ENCODE peak calls at places on chromosome 9, in five cellular contexts. Q is GM12892; X is fibroblast of mammary gland; I is stimulated activated CD4-positive, alpha-beta T cell treated with anti-CD3 and anti-CD28 coated beads, Interleukin-1b, Interleukin-23, amount 100 ng/mL, for 48 hours; R is putamen. T is an unnamed sample.

GRCh38 chr9:117415584-117415937 is 704 bp upstream of the ASTN2 start:
- DNase-seq in R (no peak), Q (no peak), I (no peak), X (no peak), T (no peak)

GRCh38 chr9:4212661-4213060 is 87.2 kb downstream of the GLIS3 start:
- DNase-seq in R (no peak), Q (no peak), I (no peak), X (no peak), T (no peak)

GRCh38 chr9:121107041-121107440 is 32.3 kb downstream of the CNTRL start:
- DNase-seq in Q (no peak), I (no peak), X (no peak), R (no peak), T (peak; percentile 17)

GRCh38 chr9:134732392-134733110 is 90.9 kb downstream of the COL5A1 start:
- DNase-seq in R (no peak), Q (no peak), X (no peak), I (no peak), T (peak; percentile 32)

GRCh38 chr9:72585737-72586136 is 64.3 kb downstream of the TMC1 start:
- DNase-seq in X (no peak), R (no peak), Q (no peak), I (no peak), T (peak; percentile 60)

GRCh38 chr9:37902804-37903580 is 935 bp downstream of the SLC25A51 start:
- DNase-seq in Q (no peak), R (no peak), I (no peak), X (peak; percentile 75), T (peak; percentile 49)

GRCh38 chr9:6758418-6759113 is 793 bp downstream of the KDM4C start:
- DNase-seq in I (peak; percentile 64), R (peak; percentile 44), Q (peak; percentile 36), X (no peak), T (no peak)

GRCh38 chr9:107700902-107701301 is 211.3 kb upstream of the KLF4 start:
- DNase-seq in R (no peak), I (no peak), Q (no peak), X (no peak), T (no peak)

GRCh38 chr9:137373611-137373980 is 49.4 kb downstream of the EXD3 start:
- DNase-seq in Q (no peak), X (no peak), I (no peak), R (no peak), T (no peak)

GRCh38 chr9:79578891-79579290 is 7.1 kb downstream of the TLE4 start:
- DNase-seq in X (peak; percentile 27), I (no peak), Q (no peak), R (no peak), T (no peak)

GRCh38 chr9:93308158-93308602 is 124.2 kb downstream of the WNK2 start:
- DNase-seq in Q (no peak), I (no peak), X (no peak), R (no peak), T (no peak)

GRCh38 chr9:70120834-70121510 is 77.3 kb downstream of the MAMDC2 start:
- DNase-seq in R (no peak), X (peak; percentile 96), I (peak; percentile 19), Q (no peak), T (peak; percentile 94)

GRCh38 chr9:126299706-126300276 is 26.8 kb upstream of the MVB12B start:
- DNase-seq in R (no peak), Q (no peak), I (no peak), X (peak; percentile 9), T (peak; percentile 17)